ENCODE peak calls at places on chromosomes 2 and 18, in eight cellular contexts. One of them, this sample, is unnamed. For H3K9me3 and H3K36me3, the result is how much of the 10 kb centered on the place peaks cover.

GRCh38 chr18:33606621-33607020 is 28.6 kb downstream of the ASXL3 start:
- DNase-seq in lung: no peak
- DNase-seq in ovary: no peak
- DNase-seq in right atrium auricular region: no peak
- DNase-seq in effector memory CD4-positive, alpha-beta T cell: no peak
- DNase-seq in body of pancreas: no peak
- DNase-seq in prostate gland: no peak
- DNase-seq in osteoblast: no peak
- DNase-seq in this sample: no peak

GRCh38 chr2:85212846-85213245 is 79.7 kb downstream of the TCF7L1 start:
- DNase-seq in lung: no peak
- DNase-seq in ovary: no peak
- DNase-seq in right atrium auricular region: no peak
- DNase-seq in effector memory CD4-positive, alpha-beta T cell: no peak
- DNase-seq in body of pancreas: no peak
- DNase-seq in prostate gland: no peak
- DNase-seq in osteoblast: no peak
- DNase-seq in this sample: no peak

GRCh38 chr2:31440764-31441163 is 26.2 kb upstream of the XDH start:
- DNase-seq in lung: no peak
- DNase-seq in ovary: no peak
- DNase-seq in right atrium auricular region: no peak
- DNase-seq in effector memory CD4-positive, alpha-beta T cell: no peak
- DNase-seq in body of pancreas: no peak
- DNase-seq in prostate gland: no peak
- DNase-seq in osteoblast: peak
- DNase-seq in this sample: no peak

GRCh38 chr2:215657844-215658243 is 222.0 kb upstream of the FN1 start:
- DNase-seq in lung: no peak
- DNase-seq in ovary: no peak
- DNase-seq in right atrium auricular region: no peak
- DNase-seq in effector memory CD4-positive, alpha-beta T cell: no peak
- DNase-seq in body of pancreas: no peak
- DNase-seq in prostate gland: no peak
- DNase-seq in osteoblast: peak
- DNase-seq in this sample: no peak

GRCh38 chr2:164439885-164440284 is 181.4 kb downstream of the GRB14 start:
- DNase-seq in lung: no peak
- DNase-seq in ovary: no peak
- DNase-seq in right atrium auricular region: no peak
- DNase-seq in effector memory CD4-positive, alpha-beta T cell: no peak
- DNase-seq in body of pancreas: no peak
- DNase-seq in prostate gland: no peak
- DNase-seq in osteoblast: no peak
- DNase-seq in this sample: peak

GRCh38 chr18:67771271-67771670 is 254.8 kb upstream of the DSEL start:
- DNase-seq in lung: no peak
- DNase-seq in ovary: no peak
- DNase-seq in right atrium auricular region: no peak
- DNase-seq in effector memory CD4-positive, alpha-beta T cell: no peak
- DNase-seq in body of pancreas: no peak
- DNase-seq in prostate gland: no peak
- DNase-seq in osteoblast: no peak
- DNase-seq in this sample: no peak

GRCh38 chr2:120988741-120989555 is 253.3 kb downstream of the GLI2 start:
- DNase-seq in lung: no peak
- DNase-seq in ovary: no peak
- DNase-seq in right atrium auricular region: no peak
- DNase-seq in effector memory CD4-positive, alpha-beta T cell: no peak
- DNase-seq in body of pancreas: no peak
- DNase-seq in prostate gland: no peak
- DNase-seq in osteoblast: peak
- DNase-seq in this sample: no peak

GRCh38 chr18:76619342-76620315 is 124.6 kb upstream of the ZNF516 start:
- DNase-seq in lung: peak
- DNase-seq in ovary: peak
- DNase-seq in right atrium auricular region: peak
- DNase-seq in effector memory CD4-positive, alpha-beta T cell: no peak
- DNase-seq in body of pancreas: peak
- DNase-seq in prostate gland: peak
- DNase-seq in osteoblast: no peak
- DNase-seq in this sample: peak

GRCh38 chr2:178482437-178482836 is 2.2 kb downstream of the PLEKHA3 start:
- DNase-seq in lung: no peak
- DNase-seq in ovary: no peak
- DNase-seq in right atrium auricular region: no peak
- DNase-seq in effector memory CD4-positive, alpha-beta T cell: no peak
- DNase-seq in body of pancreas: no peak
- DNase-seq in prostate gland: no peak
- DNase-seq in osteoblast: peak
- DNase-seq in this sample: peak

DNA sequence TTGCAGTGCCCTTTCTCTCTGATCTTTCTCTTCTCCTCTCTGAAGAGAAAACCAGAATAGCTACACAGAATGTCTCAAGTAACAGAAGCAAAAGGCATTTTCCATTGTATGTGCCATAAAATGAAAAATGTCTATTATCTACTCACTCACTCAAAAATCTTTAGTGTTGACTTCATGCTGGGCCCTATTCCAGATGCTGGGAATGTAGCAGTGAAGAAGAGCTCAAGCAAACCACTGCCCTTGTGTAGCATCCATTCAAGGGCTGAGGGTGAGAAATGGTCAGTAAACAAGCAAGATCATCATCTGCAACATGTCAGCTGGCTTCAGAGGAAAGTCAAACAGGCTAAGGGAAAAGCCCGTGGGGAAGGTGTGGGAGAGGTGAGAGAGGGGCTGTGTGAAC is 427.6 kb downstream of the METTL4 start:
- DNase-seq in lung: no peak
- DNase-seq in ovary: no peak
- DNase-seq in right atrium auricular region: no peak
- DNase-seq in effector memory CD4-positive, alpha-beta T cell: no peak
- DNase-seq in body of pancreas: no peak
- DNase-seq in prostate gland: no peak
- DNase-seq in osteoblast: no peak
- DNase-seq in this sample: no peak
- H3K9me3 ChIP-seq in lung: under half
- H3K9me3 ChIP-seq in ovary: under half
- H3K9me3 ChIP-seq in right atrium auricular region: under half
- H3K9me3 ChIP-seq in effector memory CD4-positive, alpha-beta T cell: under half
- H3K9me3 ChIP-seq in body of pancreas: under half
- H3K9me3 ChIP-seq in prostate gland: under half
- H3K9me3 ChIP-seq in osteoblast: under half
- H3K9me3 ChIP-seq in this sample: under half

GRCh38 chr2:62504657-62505056 is 1.3 kb downstream of the TMEM17 start:
- DNase-seq in lung: no peak
- DNase-seq in ovary: no peak
- DNase-seq in right atrium auricular region: no peak
- DNase-seq in effector memory CD4-positive, alpha-beta T cell: no peak
- DNase-seq in body of pancreas: no peak
- DNase-seq in prostate gland: no peak
- DNase-seq in osteoblast: no peak
- DNase-seq in this sample: no peak

GRCh38 chr2:62505649-62506420 is at the start of gene TMEM17:
- DNase-seq in lung: peak
- DNase-seq in ovary: peak
- DNase-seq in right atrium auricular region: peak
- DNase-seq in effector memory CD4-positive, alpha-beta T cell: no peak
- DNase-seq in body of pancreas: peak
- DNase-seq in prostate gland: peak
- DNase-seq in osteoblast: peak
- DNase-seq in this sample: peak

GRCh38 chr2:62501794-62502500 is 4.0 kb downstream of the TMEM17 start:
- DNase-seq in lung: no peak
- DNase-seq in ovary: no peak
- DNase-seq in right atrium auricular region: no peak
- DNase-seq in effector memory CD4-positive, alpha-beta T cell: no peak
- DNase-seq in body of pancreas: no peak
- DNase-seq in prostate gland: no peak
- DNase-seq in osteoblast: peak
- DNase-seq in this sample: no peak

GRCh38 chr2:62505109-62505508 is 886 bp downstream of the TMEM17 start:
- DNase-seq in lung: no peak
- DNase-seq in ovary: no peak
- DNase-seq in right atrium auricular region: no peak
- DNase-seq in effector memory CD4-positive, alpha-beta T cell: no peak
- DNase-seq in body of pancreas: no peak
- DNase-seq in prostate gland: no peak
- DNase-seq in osteoblast: no peak
- DNase-seq in this sample: no peak

GRCh38 chr2:62506421-62506750 is 391 bp upstream of the TMEM17 start:
- DNase-seq in lung: no peak
- DNase-seq in ovary: no peak
- DNase-seq in right atrium auricular region: no peak
- DNase-seq in effector memory CD4-positive, alpha-beta T cell: no peak
- DNase-seq in body of pancreas: no peak
- DNase-seq in prostate gland: no peak
- DNase-seq in osteoblast: no peak
- DNase-seq in this sample: peak
- H3K4me3 ChIP-seq in lung: peak
- H3K4me3 ChIP-seq in ovary: peak
- H3K4me3 ChIP-seq in right atrium auricular region: peak
- H3K4me3 ChIP-seq in effector memory CD4-positive, alpha-beta T cell: peak
- H3K4me3 ChIP-seq in body of pancreas: peak
- H3K4me3 ChIP-seq in prostate gland: peak
- H3K4me3 ChIP-seq in osteoblast: peak
- H3K4me3 ChIP-seq in this sample: peak

GRCh38 chr2:69482471-69482870 is 45.2 kb upstream of the NFU1 start:
- DNase-seq in lung: no peak
- DNase-seq in ovary: no peak
- DNase-seq in right atrium auricular region: no peak
- DNase-seq in effector memory CD4-positive, alpha-beta T cell: no peak
- DNase-seq in body of pancreas: no peak
- DNase-seq in prostate gland: no peak
- DNase-seq in osteoblast: no peak
- DNase-seq in this sample: no peak

GRCh38 chr2:69483024-69483423 is 45.8 kb upstream of the NFU1 start:
- DNase-seq in lung: no peak
- DNase-seq in ovary: no peak
- DNase-seq in right atrium auricular region: no peak
- DNase-seq in effector memory CD4-positive, alpha-beta T cell: no peak
- DNase-seq in body of pancreas: no peak
- DNase-seq in prostate gland: no peak
- DNase-seq in osteoblast: no peak
- DNase-seq in this sample: no peak

DNA sequence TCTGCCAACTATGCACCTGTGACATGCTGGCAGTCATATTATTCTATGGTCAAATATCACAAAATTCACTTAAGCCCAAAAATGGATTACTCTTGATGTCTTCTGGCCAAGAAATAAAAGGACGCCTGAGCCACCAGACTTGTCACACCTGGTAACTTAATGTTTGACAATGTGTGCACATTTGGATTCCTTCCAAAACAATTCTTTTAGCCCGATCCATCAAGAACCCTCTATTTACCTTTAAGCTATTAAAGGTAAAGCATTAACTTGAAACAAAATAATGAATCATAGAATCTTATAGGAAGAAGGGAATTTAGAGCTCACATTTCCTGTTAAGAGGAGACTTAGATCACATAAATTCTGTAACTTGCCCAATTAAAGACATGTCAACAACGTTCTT is 46.5 kb upstream of the NFU1 start:
- DNase-seq in lung: no peak
- DNase-seq in ovary: no peak
- DNase-seq in right atrium auricular region: no peak
- DNase-seq in effector memory CD4-positive, alpha-beta T cell: no peak
- DNase-seq in body of pancreas: peak
- DNase-seq in prostate gland: peak
- DNase-seq in osteoblast: no peak
- DNase-seq in this sample: no peak
- H3K36me3 ChIP-seq in lung: under half
- H3K36me3 ChIP-seq in ovary: under half
- H3K36me3 ChIP-seq in right atrium auricular region: under half
- H3K36me3 ChIP-seq in effector memory CD4-positive, alpha-beta T cell: under half
- H3K36me3 ChIP-seq in body of pancreas: under half
- H3K36me3 ChIP-seq in prostate gland: under half
- H3K36me3 ChIP-seq in osteoblast: under half
- H3K36me3 ChIP-seq in this sample: under half

GRCh38 chr2:123154195-123154594 is 870.9 kb upstream of the CNTNAP5 start:
- DNase-seq in lung: no peak
- DNase-seq in ovary: no peak
- DNase-seq in right atrium auricular region: no peak
- DNase-seq in effector memory CD4-positive, alpha-beta T cell: no peak
- DNase-seq in body of pancreas: no peak
- DNase-seq in prostate gland: no peak
- DNase-seq in osteoblast: no peak
- DNase-seq in this sample: no peak

GRCh38 chr2:123157016-123157415 is 868.1 kb upstream of the CNTNAP5 start:
- DNase-seq in lung: no peak
- DNase-seq in ovary: no peak
- DNase-seq in right atrium auricular region: no peak
- DNase-seq in effector memory CD4-positive, alpha-beta T cell: no peak
- DNase-seq in body of pancreas: no peak
- DNase-seq in prostate gland: no peak
- DNase-seq in osteoblast: no peak
- DNase-seq in this sample: no peak

DNA sequence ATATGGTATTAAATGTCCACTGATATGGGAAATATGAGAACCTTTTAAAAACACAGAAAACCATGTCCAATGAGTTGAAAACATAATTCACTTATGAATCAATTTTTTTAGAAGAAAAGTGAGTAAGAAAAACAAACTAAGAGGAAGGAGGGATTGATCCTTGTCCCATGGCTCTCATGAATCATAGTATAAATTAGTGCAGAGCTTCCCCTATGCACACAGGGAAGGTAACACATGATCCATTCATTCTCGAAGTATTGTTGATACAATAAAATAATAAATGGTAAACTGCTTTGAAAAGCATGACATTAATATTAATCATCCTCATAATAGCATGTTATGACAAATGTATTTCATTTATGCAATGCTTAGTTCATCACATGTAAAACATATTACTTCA is 872.0 kb upstream of the CNTNAP5 start:
- DNase-seq in lung: no peak
- DNase-seq in ovary: no peak
- DNase-seq in right atrium auricular region: no peak
- DNase-seq in effector memory CD4-positive, alpha-beta T cell: no peak
- DNase-seq in body of pancreas: no peak
- DNase-seq in prostate gland: no peak
- DNase-seq in osteoblast: no peak
- DNase-seq in this sample: no peak
- H3K9me3 ChIP-seq in lung: under half
- H3K9me3 ChIP-seq in ovary: under half
- H3K9me3 ChIP-seq in right atrium auricular region: under half
- H3K9me3 ChIP-seq in effector memory CD4-positive, alpha-beta T cell: under half
- H3K9me3 ChIP-seq in body of pancreas: under half
- H3K9me3 ChIP-seq in prostate gland: under half
- H3K9me3 ChIP-seq in osteoblast: under half
- H3K9me3 ChIP-seq in this sample: under half

This sample was measured in HAP-1.